ENCODE peak calls at places on chromosomes 4 and X, in five cellular contexts. M is progenitor cell of endocrine pancreas, L is fibroblast of pulmonary artery, R is neural crest cell, K is BJ. N is an unnamed sample.

GRCh38 chr4:2809610-2810180 is 16.8 kb downstream of the SH3BP2 start:
- DNase-seq in R (peak), M (no peak), K (no peak), L (no peak), N (no peak)

GRCh38 chr4:151641167-151641566 is 119.6 kb downstream of the GATB start:
- DNase-seq in R (no peak), K (peak), M (no peak), L (peak), N (no peak)

GRCh38 chr4:41525129-41525528 is 12.8 kb upstream of the LIMCH1 start:
- DNase-seq in M (no peak), R (no peak), K (no peak), L (peak), N (no peak)

GRCh38 chr4:5386921-5387320 is 321.4 kb downstream of the EVC2 start:
- DNase-seq in L (no peak), M (no peak), R (no peak), K (no peak), N (no peak)

GRCh38 chr4:52864816-52865215 is 2.7 kb downstream of the RASL11B start:
- DNase-seq in R (no peak), K (no peak), L (peak), M (no peak), N (no peak)

GRCh38 chr4:188270273-188271069 is 131.2 kb downstream of the TRIML1 start:
- DNase-seq in K (no peak), L (no peak), M (no peak), R (no peak), N (no peak)

GRCh38 chr4:186839122-186840037 is 115.7 kb upstream of the FAT1 start:
- DNase-seq in L (peak), R (no peak), M (no peak), K (peak), N (no peak)

GRCh38 chrX:39629001-39629400 is 468.8 kb downstream of the BCOR start:
- DNase-seq in L (no peak), K (no peak), M (no peak), R (no peak), N (no peak)

GRCh38 chr4:4820264-4820663 is 39.2 kb upstream of the MSX1 start:
- DNase-seq in K (no peak), R (peak), L (no peak), M (no peak), N (no peak)

GRCh38 chrX:108224727-108225455 is 133.3 kb downstream of the ATG4A start:
- DNase-seq in R (peak), K (no peak), L (peak), M (peak), N (peak)

GRCh38 chrX:87583679-87584078 is 66.1 kb downstream of the KLHL4 start:
- DNase-seq in M (no peak), K (no peak), L (peak), R (peak), N (peak)

GRCh38 chr4:185965456-185966384 is 103.2 kb upstream of the TLR3 start:
- DNase-seq in K (no peak), M (no peak), L (peak), R (no peak), N (no peak)

GRCh38 chr4:99404595-99405287 is 30.4 kb downstream of the ADH7 start:
- DNase-seq in M (no peak), K (peak), R (no peak), L (peak), N (no peak)

DNA sequence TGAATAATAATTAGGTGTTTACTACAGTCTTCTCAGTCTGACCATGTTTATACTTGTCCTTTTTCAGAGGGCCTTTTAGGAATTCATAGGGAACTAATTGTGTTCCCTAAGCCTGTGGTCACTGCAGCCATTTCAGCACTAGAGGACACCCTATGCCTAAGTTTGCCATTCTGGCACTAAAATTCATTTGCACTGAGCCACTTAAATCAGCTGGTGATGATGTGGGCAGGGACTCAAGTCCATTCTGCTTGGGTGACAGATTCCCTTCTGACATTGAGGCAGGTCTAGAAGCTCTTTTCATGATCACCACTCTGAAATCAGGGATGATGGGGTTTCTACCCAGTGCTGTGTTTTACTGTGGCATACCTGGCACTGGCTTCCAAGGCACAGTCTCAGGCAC is 1178.9 kb upstream of the DIAPH2 start:
- DNase-seq in M (no peak), R (no peak), K (no peak), L (no peak), N (no peak)
- TF ChIP-seq CTCF in M (peak), R (peak), K (no peak), L (no peak), N (no peak)

DNA sequence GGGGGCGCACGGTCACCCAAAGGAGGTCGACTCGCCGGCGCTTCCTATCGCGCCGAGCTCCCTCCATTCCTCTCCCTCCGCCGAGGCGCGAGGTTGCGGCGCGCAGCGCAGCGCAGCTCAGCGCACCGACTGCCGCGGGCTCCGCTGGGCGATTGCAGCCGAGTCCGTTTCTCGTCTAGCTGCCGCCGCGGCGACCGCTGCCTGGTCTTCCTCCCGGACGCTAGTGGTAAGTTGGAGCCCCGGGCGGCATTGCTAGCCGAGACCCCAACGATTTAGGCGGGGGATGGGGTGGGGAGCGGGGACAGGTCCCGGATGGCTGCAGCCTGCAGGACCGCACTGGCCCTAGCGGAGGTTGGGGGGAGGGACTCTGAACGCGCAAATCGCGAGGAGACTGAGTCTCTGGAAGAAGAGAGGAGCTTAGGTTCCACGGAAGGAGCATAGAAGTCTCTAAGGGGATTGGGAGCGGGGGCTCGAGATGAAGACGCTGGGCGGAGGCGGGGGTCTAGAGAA is 603 bp downstream of the HTR2C start:
- DNase-seq in M (peak), R (peak), K (no peak), L (no peak), N (peak)
- TF ChIP-seq CTCF in M (peak), R (peak), K (no peak), L (no peak), N (no peak)

DNA sequence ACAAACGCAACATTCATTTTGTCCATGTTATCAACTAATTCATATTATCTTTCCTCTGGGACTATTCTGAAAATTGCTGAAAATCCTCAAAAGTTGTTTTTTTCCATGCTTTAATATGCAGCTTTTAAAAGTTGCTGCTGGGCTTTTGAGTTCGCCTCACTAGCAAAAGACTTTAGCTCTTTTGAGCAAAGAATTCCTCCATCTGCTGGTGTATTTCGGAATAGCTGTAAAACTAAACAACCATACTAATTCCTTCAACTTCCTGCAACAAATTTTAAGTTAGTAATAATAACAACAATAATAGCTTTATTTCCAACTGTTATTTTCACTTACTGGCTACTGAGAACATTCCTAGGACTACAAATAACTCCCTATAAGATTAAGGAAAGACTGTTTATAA is 124.5 kb upstream of the PLAC1 start:
- DNase-seq in R (no peak), L (peak), M (no peak), K (no peak), N (no peak)
- TF ChIP-seq CTCF in R (peak), L (peak), M (peak), K (peak), N (peak)

GRCh38 chrX:150062292-150063137 is 124.2 kb upstream of the EOLA2 start:
- DNase-seq in R (no peak), L (peak), M (no peak), K (peak), N (no peak)
- TF ChIP-seq CTCF in R (no peak), L (peak), M (no peak), K (peak), N (no peak)

GRCh38 chr4:72945719-72946336 is 123.7 kb downstream of the COX18 start:
- DNase-seq in M (no peak), R (no peak), K (no peak), L (no peak), N (no peak)

GRCh38 chr4:72954811-72955210 is 114.7 kb downstream of the COX18 start:
- DNase-seq in R (no peak), K (no peak), M (no peak), L (peak), N (no peak)

GRCh38 chr4:72951628-72952027 is 117.9 kb downstream of the COX18 start:
- DNase-seq in L (no peak), M (no peak), K (no peak), R (no peak), N (no peak)

GRCh38 chr4:72948080-72948479 is 121.4 kb downstream of the COX18 start:
- DNase-seq in R (no peak), K (no peak), L (no peak), M (no peak), N (no peak)

DNA sequence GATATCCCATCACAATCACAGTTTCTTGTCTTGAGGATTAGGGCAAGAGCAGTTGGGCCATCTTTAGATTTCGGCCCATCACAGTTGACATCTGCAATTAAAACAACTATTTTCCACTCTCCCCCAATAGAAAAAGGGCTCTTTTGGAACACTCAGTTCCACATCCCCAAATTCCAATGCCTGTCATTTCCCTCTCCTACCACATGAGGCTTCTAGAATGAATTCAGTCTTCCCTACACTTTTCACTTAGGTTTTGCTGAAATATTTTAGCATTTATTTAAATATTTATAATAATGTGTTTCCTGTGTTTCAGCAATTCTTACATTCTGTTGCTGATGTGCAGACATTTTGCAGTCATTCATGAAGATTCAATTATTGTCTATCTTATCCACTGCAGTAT is 118.4 kb downstream of the COX18 start:
- DNase-seq in M (no peak), K (no peak), R (no peak), L (peak), N (no peak)
- TF ChIP-seq CTCF in M (peak), K (peak), R (peak), L (peak), N (peak)

N was measured in glutamatergic neuron.